ENCODE peak calls at places on chromosomes 16 and 17, in five cellular contexts. X is Peyer's patch, T is lower leg skin, P is IMR-90, R is ovary. E is an unnamed sample.

GRCh38 chr17:32971171-32971570 is 20.5 kb upstream of the SPACA3 start:
- DNase-seq in X (no peak), R (no peak), T (no peak), P (no peak), E (peak)

GRCh38 chr17:13646969-13647368 is 45.2 kb upstream of the HS3ST3A1 start:
- DNase-seq in R (no peak), X (no peak), P (no peak), T (no peak), E (no peak)

GRCh38 chr17:45771473-45771959 is 12.6 kb upstream of the CRHR1 start:
- DNase-seq in R (no peak), P (no peak), T (no peak), X (no peak), E (no peak)

GRCh38 chr16:85798283-85798776 is 1.0 kb downstream of the EMC8 start:
- DNase-seq in P (peak), R (no peak), T (no peak), X (no peak), E (peak)

GRCh38 chr16:20411055-20411454 is 1.7 kb downstream of the ACSM5 start:
- DNase-seq in T (no peak), X (no peak), R (no peak), P (no peak), E (no peak)

GRCh38 chr17:34420254-34420766 is 57.3 kb upstream of the CCL1 start:
- DNase-seq in T (peak), P (peak), R (peak), X (peak), E (peak)

GRCh38 chr17:13568746-13569739 is 32.7 kb downstream of the HS3ST3A1 start:
- DNase-seq in R (no peak), X (no peak), T (no peak), P (no peak), E (no peak)

GRCh38 chr17:28216528-28216927 is 102.5 kb upstream of the TMEM97 start:
- DNase-seq in R (no peak), X (no peak), P (peak), T (no peak), E (no peak)

GRCh38 chr17:58052951-58053715 is 30.1 kb upstream of the DYNLL2 start:
- DNase-seq in X (no peak), T (no peak), P (no peak), R (no peak), E (no peak)

GRCh38 chr17:74452841-74453661 is 13.4 kb upstream of the CD300A start:
- DNase-seq in T (no peak), P (no peak), X (no peak), R (peak), E (no peak)

GRCh38 chr17:82932146-82933005 is 92.6 kb upstream of the ZNF750 start:
- DNase-seq in T (no peak), P (peak), X (no peak), R (peak), E (no peak)

GRCh38 chr17:82876149-82876548 is 36.3 kb upstream of the ZNF750 start:
- DNase-seq in R (no peak), T (peak), P (peak), X (no peak), E (peak)

GRCh38 chr17:19380551-19381284 is 2.4 kb downstream of the MAPK7 start:
- DNase-seq in T (no peak), P (no peak), X (no peak), R (no peak), E (no peak)

GRCh38 chr17:74870512-74870911 is 2.3 kb downstream of the FDXR start:
- DNase-seq in T (no peak), X (no peak), R (peak), P (peak), E (no peak)

GRCh38 chr17:74119960-74120359 is 83.5 kb upstream of the RPL38 start:
- DNase-seq in R (no peak), X (no peak), T (no peak), P (no peak), E (no peak)

GRCh38 chr17:6107791-6108190 is 37.6 kb downstream of the WSCD1 start:
- DNase-seq in X (no peak), R (no peak), T (no peak), P (no peak), E (no peak)

GRCh38 chr16:78727536-78727935 is 628.1 kb downstream of the WWOX start:
- DNase-seq in X (no peak), P (no peak), R (no peak), T (no peak), E (no peak)

GRCh38 chr16:78735337-78735736 is 635.9 kb downstream of the WWOX start:
- DNase-seq in T (no peak), R (no peak), P (no peak), X (no peak), E (no peak)

GRCh38 chr16:78732693-78733092 is 633.2 kb downstream of the WWOX start:
- DNase-seq in R (no peak), X (no peak), T (no peak), P (no peak), E (no peak)

GRCh38 chr16:78729687-78730086 is 630.2 kb downstream of the WWOX start:
- DNase-seq in P (no peak), X (no peak), R (no peak), T (no peak), E (no peak)

DNA sequence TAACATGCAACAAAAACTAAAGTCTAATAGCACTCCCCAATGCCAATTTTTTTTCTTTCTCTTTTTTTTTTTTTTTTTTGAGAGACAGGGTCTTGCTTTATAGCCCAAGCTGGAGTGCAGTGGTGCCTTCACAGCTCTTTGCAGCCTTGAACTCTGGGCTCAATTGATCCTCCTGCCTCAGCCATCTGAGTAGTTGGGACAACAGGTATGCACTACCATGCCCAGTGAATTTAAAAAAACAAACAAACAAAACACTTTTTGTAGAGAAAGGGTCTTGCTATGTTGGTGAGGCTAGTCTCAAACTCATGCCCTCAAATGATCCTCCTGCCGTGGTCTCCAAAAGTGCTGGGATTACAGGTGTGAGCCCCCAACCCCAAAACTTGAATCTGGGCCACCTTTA is 632.3 kb downstream of the WWOX start:
- DNase-seq in R (no peak), X (no peak), T (no peak), P (no peak), E (no peak)
- TF ChIP-seq POLR2A in R (no peak), X (no peak), T (no peak), P (no peak), E (no peak)

DNA sequence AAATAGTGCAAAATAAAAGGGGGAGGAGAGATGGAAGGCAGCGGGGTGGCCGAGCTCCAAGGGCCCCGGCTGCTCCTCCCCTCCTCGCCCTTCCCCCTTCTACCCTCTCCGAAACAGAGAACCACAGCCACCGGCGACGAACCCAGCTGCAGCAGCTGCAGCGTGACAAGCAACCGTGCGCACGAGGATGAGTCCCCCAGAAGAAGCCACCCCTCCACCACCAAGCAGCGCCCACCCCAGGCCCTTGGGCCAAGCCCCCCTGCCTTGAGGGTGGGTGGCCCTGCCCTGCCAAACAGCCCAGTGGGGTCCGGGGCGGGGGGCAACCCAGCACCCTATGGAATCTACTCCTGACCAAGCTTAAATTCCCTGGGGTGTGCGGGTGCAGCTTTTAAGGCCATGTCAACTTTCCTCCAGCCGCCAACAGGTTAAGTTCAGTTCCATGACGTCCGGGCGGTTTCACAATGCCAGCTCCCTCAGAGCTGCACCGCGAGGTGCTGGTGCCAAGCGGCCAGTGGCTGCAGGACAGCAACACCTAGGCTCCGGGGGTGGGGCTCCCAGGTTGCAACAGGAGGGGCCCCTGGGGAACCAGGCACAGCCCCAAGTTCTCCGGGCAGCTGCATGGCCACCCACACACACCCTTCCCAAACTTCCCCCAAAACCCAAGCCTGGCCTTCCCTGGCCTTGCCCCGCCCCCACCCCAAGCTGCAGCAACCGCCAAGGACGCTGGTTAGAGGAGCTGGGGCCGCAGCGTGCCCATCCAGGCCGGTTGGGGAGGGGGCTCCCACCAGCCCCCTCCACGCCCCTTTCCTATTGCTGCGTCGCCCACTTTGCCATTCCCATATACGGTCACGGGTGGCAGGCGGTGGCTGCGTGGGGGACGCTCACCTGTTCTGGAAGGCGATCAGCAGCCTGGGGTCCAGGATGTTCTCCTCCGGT is 2.0 kb downstream of the CBX4 start:
- DNase-seq in T (peak), P (peak), X (peak), R (peak), E (peak)
- TF ChIP-seq POLR2A in T (no peak), P (no peak), X (peak), R (no peak), E (no peak)

DNA sequence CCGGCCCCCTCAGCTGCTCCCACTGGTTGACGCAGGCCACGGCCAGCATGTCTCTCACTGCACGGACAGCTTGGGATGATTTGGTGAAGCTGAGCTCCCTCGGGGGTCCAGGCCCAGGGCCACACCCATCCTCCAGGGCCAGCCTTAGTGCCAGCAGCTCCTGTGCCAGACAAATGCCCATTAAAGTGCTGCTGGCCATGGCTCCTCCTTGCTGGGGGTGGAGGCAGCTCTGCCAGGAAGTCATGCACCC is 2.5 kb downstream of the TRIM47 start:
- DNase-seq in X (no peak), P (no peak), R (no peak), T (no peak), E (no peak)
- TF ChIP-seq POLR2A in X (no peak), P (no peak), R (no peak), T (no peak), E (no peak)

GRCh38 chr17:81464586-81464985 is 48.0 kb downstream of the ACTG1 start:
- DNase-seq in X (no peak), R (no peak), T (no peak), P (no peak), E (no peak)

GRCh38 chr17:81463506-81463905 is 49.1 kb downstream of the ACTG1 start:
- DNase-seq in R (no peak), P (no peak), X (no peak), T (no peak), E (no peak)

GRCh38 chr17:81461607-81462500 is 50.7 kb downstream of the ACTG1 start:
- DNase-seq in X (no peak), T (no peak), P (no peak), R (no peak), E (no peak)

GRCh38 chr17:81460856-81461460 is 51.6 kb downstream of the ACTG1 start:
- DNase-seq in X (no peak), R (no peak), P (no peak), T (peak), E (no peak)

GRCh38 chr17:81462506-81463125 is 50.0 kb downstream of the ACTG1 start:
- DNase-seq in X (no peak), T (no peak), P (no peak), R (no peak), E (no peak)
- TF ChIP-seq POLR2A in X (no peak), T (no peak), P (no peak), R (no peak), E (no peak)

GRCh38 chr17:72126575-72127486 is 6.0 kb downstream of the SOX9 start:
- DNase-seq in P (peak), T (no peak), R (no peak), X (no peak), E (no peak)
- TF ChIP-seq POLR2A in P (no peak), T (no peak), R (no peak), X (peak), E (no peak)

E was measured in erythroblast.